ENCODE peak calls at places on chromosome 19, in nine cellular contexts. One of them, this sample, is unnamed.

GRCh38 chr19:3095375-3096191 is 1.4 kb downstream of the GNA11 start:
- DNase-seq in hepatic stellate cell: no peak
- DNase-seq in activated CD4-positive, alpha-beta T cell treated with anti-CD3 and anti-CD28 coated beads, Interleukin-2, amount 50 U/mL, for 1 hour: peak; percentile 74
- DNase-seq in activated gamma-delta T cell: peak; percentile 40
- DNase-seq in thyroid gland: peak; percentile 35
- DNase-seq in GDM1: no peak
- DNase-seq in left cardiac atrium: no peak
- DNase-seq in AG10803: no peak
- DNase-seq in NCI-H460: no peak
- DNase-seq in this sample: peak; percentile 67

GRCh38 chr19:33192010-33192409 is 2.1 kb upstream of the LRP3 start:
- DNase-seq in hepatic stellate cell: no peak
- DNase-seq in activated CD4-positive, alpha-beta T cell treated with anti-CD3 and anti-CD28 coated beads, Interleukin-2, amount 50 U/mL, for 1 hour: no peak
- DNase-seq in activated gamma-delta T cell: no peak
- DNase-seq in thyroid gland: no peak
- DNase-seq in GDM1: no peak
- DNase-seq in left cardiac atrium: no peak
- DNase-seq in AG10803: no peak
- DNase-seq in NCI-H460: no peak
- DNase-seq in this sample: no peak

GRCh38 chr19:44816301-44816700 is 7.4 kb downstream of the BCAM start:
- DNase-seq in hepatic stellate cell: no peak
- DNase-seq in activated CD4-positive, alpha-beta T cell treated with anti-CD3 and anti-CD28 coated beads, Interleukin-2, amount 50 U/mL, for 1 hour: no peak
- DNase-seq in activated gamma-delta T cell: no peak
- DNase-seq in thyroid gland: no peak
- DNase-seq in GDM1: no peak
- DNase-seq in left cardiac atrium: no peak
- DNase-seq in AG10803: no peak
- DNase-seq in NCI-H460: no peak
- DNase-seq in this sample: no peak

GRCh38 chr19:47096721-47097120 is 16.9 kb downstream of the ZC3H4 start:
- DNase-seq in hepatic stellate cell: no peak
- DNase-seq in activated CD4-positive, alpha-beta T cell treated with anti-CD3 and anti-CD28 coated beads, Interleukin-2, amount 50 U/mL, for 1 hour: no peak
- DNase-seq in activated gamma-delta T cell: no peak
- DNase-seq in thyroid gland: peak; percentile 34
- DNase-seq in GDM1: no peak
- DNase-seq in left cardiac atrium: peak; percentile 35
- DNase-seq in AG10803: no peak
- DNase-seq in NCI-H460: no peak
- DNase-seq in this sample: no peak

GRCh38 chr19:38204096-38204495 is 19.9 kb downstream of the DPF1 start:
- DNase-seq in hepatic stellate cell: no peak
- DNase-seq in activated CD4-positive, alpha-beta T cell treated with anti-CD3 and anti-CD28 coated beads, Interleukin-2, amount 50 U/mL, for 1 hour: no peak
- DNase-seq in activated gamma-delta T cell: no peak
- DNase-seq in thyroid gland: no peak
- DNase-seq in GDM1: no peak
- DNase-seq in left cardiac atrium: no peak
- DNase-seq in AG10803: no peak
- DNase-seq in NCI-H460: no peak
- DNase-seq in this sample: no peak

GRCh38 chr19:32489971-32490370 is 84.4 kb downstream of the DPY19L3 start:
- DNase-seq in hepatic stellate cell: no peak
- DNase-seq in activated CD4-positive, alpha-beta T cell treated with anti-CD3 and anti-CD28 coated beads, Interleukin-2, amount 50 U/mL, for 1 hour: no peak
- DNase-seq in activated gamma-delta T cell: no peak
- DNase-seq in thyroid gland: no peak
- DNase-seq in GDM1: no peak
- DNase-seq in left cardiac atrium: no peak
- DNase-seq in AG10803: peak; percentile 66
- DNase-seq in NCI-H460: no peak
- DNase-seq in this sample: no peak

GRCh38 chr19:12052057-12052570 is 647 bp downstream of the ZNF878 start:
- DNase-seq in hepatic stellate cell: no peak
- DNase-seq in activated CD4-positive, alpha-beta T cell treated with anti-CD3 and anti-CD28 coated beads, Interleukin-2, amount 50 U/mL, for 1 hour: no peak
- DNase-seq in activated gamma-delta T cell: no peak
- DNase-seq in thyroid gland: no peak
- DNase-seq in GDM1: no peak
- DNase-seq in left cardiac atrium: no peak
- DNase-seq in AG10803: no peak
- DNase-seq in NCI-H460: no peak
- DNase-seq in this sample: no peak

GRCh38 chr19:40976134-40976533 is 14.9 kb upstream of the CYP2B6 start:
- DNase-seq in hepatic stellate cell: no peak
- DNase-seq in activated CD4-positive, alpha-beta T cell treated with anti-CD3 and anti-CD28 coated beads, Interleukin-2, amount 50 U/mL, for 1 hour: no peak
- DNase-seq in activated gamma-delta T cell: no peak
- DNase-seq in thyroid gland: no peak
- DNase-seq in GDM1: no peak
- DNase-seq in left cardiac atrium: no peak
- DNase-seq in AG10803: no peak
- DNase-seq in NCI-H460: no peak
- DNase-seq in this sample: no peak

GRCh38 chr19:54469496-54469934 is 3.6 kb downstream of the CDC42EP5 start:
- DNase-seq in hepatic stellate cell: no peak
- DNase-seq in activated CD4-positive, alpha-beta T cell treated with anti-CD3 and anti-CD28 coated beads, Interleukin-2, amount 50 U/mL, for 1 hour: no peak
- DNase-seq in activated gamma-delta T cell: no peak
- DNase-seq in thyroid gland: no peak
- DNase-seq in GDM1: no peak
- DNase-seq in left cardiac atrium: peak; percentile 73
- DNase-seq in AG10803: no peak
- DNase-seq in NCI-H460: no peak
- DNase-seq in this sample: no peak

GRCh38 chr19:46999878-47000277 is 19.8 kb upstream of the NPAS1 start:
- DNase-seq in hepatic stellate cell: no peak
- DNase-seq in activated CD4-positive, alpha-beta T cell treated with anti-CD3 and anti-CD28 coated beads, Interleukin-2, amount 50 U/mL, for 1 hour: no peak
- DNase-seq in activated gamma-delta T cell: no peak
- DNase-seq in thyroid gland: no peak
- DNase-seq in GDM1: no peak
- DNase-seq in left cardiac atrium: no peak
- DNase-seq in AG10803: no peak
- DNase-seq in NCI-H460: no peak
- DNase-seq in this sample: no peak

GRCh38 chr19:42435316-42435715 is 7.4 kb downstream of the CXCL17 start:
- DNase-seq in hepatic stellate cell: no peak
- DNase-seq in activated CD4-positive, alpha-beta T cell treated with anti-CD3 and anti-CD28 coated beads, Interleukin-2, amount 50 U/mL, for 1 hour: no peak
- DNase-seq in activated gamma-delta T cell: no peak
- DNase-seq in thyroid gland: no peak
- DNase-seq in GDM1: no peak
- DNase-seq in left cardiac atrium: no peak
- DNase-seq in AG10803: no peak
- DNase-seq in NCI-H460: no peak
- DNase-seq in this sample: no peak

GRCh38 chr19:47228168-47228936 is 2.6 kb downstream of the BBC3 start:
- DNase-seq in hepatic stellate cell: peak; percentile 57
- DNase-seq in activated CD4-positive, alpha-beta T cell treated with anti-CD3 and anti-CD28 coated beads, Interleukin-2, amount 50 U/mL, for 1 hour: peak; percentile 48
- DNase-seq in activated gamma-delta T cell: peak; percentile 40
- DNase-seq in thyroid gland: peak; percentile 50
- DNase-seq in GDM1: no peak
- DNase-seq in left cardiac atrium: peak; percentile 60
- DNase-seq in AG10803: peak; percentile 48
- DNase-seq in NCI-H460: no peak
- DNase-seq in this sample: peak; percentile 29

GRCh38 chr19:15779756-15780476 is 7.5 kb upstream of the OR10H5 start:
- DNase-seq in hepatic stellate cell: no peak
- DNase-seq in activated CD4-positive, alpha-beta T cell treated with anti-CD3 and anti-CD28 coated beads, Interleukin-2, amount 50 U/mL, for 1 hour: no peak
- DNase-seq in activated gamma-delta T cell: no peak
- DNase-seq in thyroid gland: peak; percentile 19
- DNase-seq in GDM1: no peak
- DNase-seq in left cardiac atrium: peak; percentile 83
- DNase-seq in AG10803: peak; percentile 21
- DNase-seq in NCI-H460: no peak
- DNase-seq in this sample: no peak

GRCh38 chr19:38057954-38058690 is 151.1 kb downstream of the SIPA1L3 start:
- DNase-seq in hepatic stellate cell: no peak
- DNase-seq in activated CD4-positive, alpha-beta T cell treated with anti-CD3 and anti-CD28 coated beads, Interleukin-2, amount 50 U/mL, for 1 hour: no peak
- DNase-seq in activated gamma-delta T cell: no peak
- DNase-seq in thyroid gland: peak; percentile 89
- DNase-seq in GDM1: no peak
- DNase-seq in left cardiac atrium: no peak
- DNase-seq in AG10803: no peak
- DNase-seq in NCI-H460: no peak
- DNase-seq in this sample: no peak

GRCh38 chr19:45046355-45046754 is 7.5 kb downstream of the CLASRP start:
- DNase-seq in hepatic stellate cell: no peak
- DNase-seq in activated CD4-positive, alpha-beta T cell treated with anti-CD3 and anti-CD28 coated beads, Interleukin-2, amount 50 U/mL, for 1 hour: no peak
- DNase-seq in activated gamma-delta T cell: no peak
- DNase-seq in thyroid gland: no peak
- DNase-seq in GDM1: no peak
- DNase-seq in left cardiac atrium: no peak
- DNase-seq in AG10803: no peak
- DNase-seq in NCI-H460: no peak
- DNase-seq in this sample: no peak

GRCh38 chr19:51640371-51640770 is 6.3 kb downstream of the SIGLEC14 start:
- DNase-seq in hepatic stellate cell: no peak
- DNase-seq in activated CD4-positive, alpha-beta T cell treated with anti-CD3 and anti-CD28 coated beads, Interleukin-2, amount 50 U/mL, for 1 hour: no peak
- DNase-seq in activated gamma-delta T cell: no peak
- DNase-seq in thyroid gland: no peak
- DNase-seq in GDM1: no peak
- DNase-seq in left cardiac atrium: no peak
- DNase-seq in AG10803: no peak
- DNase-seq in NCI-H460: no peak
- DNase-seq in this sample: no peak

GRCh38 chr19:21751379-21751778 is 16.0 kb downstream of the ZNF100 start:
- DNase-seq in hepatic stellate cell: peak; percentile 7
- DNase-seq in activated CD4-positive, alpha-beta T cell treated with anti-CD3 and anti-CD28 coated beads, Interleukin-2, amount 50 U/mL, for 1 hour: no peak
- DNase-seq in activated gamma-delta T cell: no peak
- DNase-seq in thyroid gland: no peak
- DNase-seq in GDM1: no peak
- DNase-seq in left cardiac atrium: no peak
- DNase-seq in AG10803: peak; percentile 51
- DNase-seq in NCI-H460: no peak
- DNase-seq in this sample: no peak

GRCh38 chr19:45981350-45981749 is 7.7 kb upstream of the NOVA2 start:
- DNase-seq in hepatic stellate cell: no peak
- DNase-seq in activated CD4-positive, alpha-beta T cell treated with anti-CD3 and anti-CD28 coated beads, Interleukin-2, amount 50 U/mL, for 1 hour: no peak
- DNase-seq in activated gamma-delta T cell: no peak
- DNase-seq in thyroid gland: no peak
- DNase-seq in GDM1: no peak
- DNase-seq in left cardiac atrium: no peak
- DNase-seq in AG10803: peak; percentile 9
- DNase-seq in NCI-H460: no peak
- DNase-seq in this sample: no peak

GRCh38 chr19:43469160-43469480 is 3.7 kb upstream of the LYPD3 start:
- DNase-seq in hepatic stellate cell: no peak
- DNase-seq in activated CD4-positive, alpha-beta T cell treated with anti-CD3 and anti-CD28 coated beads, Interleukin-2, amount 50 U/mL, for 1 hour: peak; percentile 15
- DNase-seq in activated gamma-delta T cell: no peak
- DNase-seq in thyroid gland: no peak
- DNase-seq in GDM1: no peak
- DNase-seq in left cardiac atrium: no peak
- DNase-seq in AG10803: peak; percentile 47
- DNase-seq in NCI-H460: no peak
- DNase-seq in this sample: no peak

GRCh38 chr19:45200614-45201013 is 22.0 kb downstream of the BLOC1S3 start:
- DNase-seq in hepatic stellate cell: no peak
- DNase-seq in activated CD4-positive, alpha-beta T cell treated with anti-CD3 and anti-CD28 coated beads, Interleukin-2, amount 50 U/mL, for 1 hour: no peak
- DNase-seq in activated gamma-delta T cell: no peak
- DNase-seq in thyroid gland: no peak
- DNase-seq in GDM1: peak; percentile 64
- DNase-seq in left cardiac atrium: peak; percentile 45
- DNase-seq in AG10803: peak; percentile 40
- DNase-seq in NCI-H460: peak; percentile 25
- DNase-seq in this sample: no peak

GRCh38 chr19:57888494-57889231 is at the start of gene ZNF814:
- DNase-seq in hepatic stellate cell: peak; percentile 80
- DNase-seq in activated CD4-positive, alpha-beta T cell treated with anti-CD3 and anti-CD28 coated beads, Interleukin-2, amount 50 U/mL, for 1 hour: peak; percentile 81
- DNase-seq in activated gamma-delta T cell: peak; percentile 27
- DNase-seq in thyroid gland: peak; percentile 90
- DNase-seq in GDM1: no peak
- DNase-seq in left cardiac atrium: peak; percentile 88
- DNase-seq in AG10803: peak; percentile 79
- DNase-seq in NCI-H460: no peak
- DNase-seq in this sample: peak; percentile 67